ENCODE peak calls at places on chromosomes 3 and 15, in six cellular contexts. Q is suprapubic skin, F is colonic mucosa, E is fibroblast of lung, L is PC-9, I is OCI-LY7. Z is an unnamed sample.
A peak's percentile ranks its signal among the peaks of the same experiment; 100 is the strongest.

GRCh38 chr3:50288387-50289007 is 3.7 kb downstream of the IFRD2 start:
- DNase-seq in Q (no peak), F (no peak), E (no peak), L (no peak), I (no peak), Z (no peak)

GRCh38 chr3:73470851-73471250 is 153.9 kb downstream of the PDZRN3 start:
- DNase-seq in Q (no peak), F (no peak), E (no peak), L (no peak), I (no peak), Z (no peak)

GRCh38 chr3:196528639-196529233 is 13.6 kb upstream of the SMCO1 start:
- DNase-seq in Q (no peak), F (peak; percentile 81), E (peak; percentile 64), L (peak; percentile 59), I (peak; percentile 77), Z (peak; percentile 56)

GRCh38 chr3:170966495-170966894 is 58.1 kb upstream of the EIF5A2 start:
- DNase-seq in Q (no peak), F (no peak), E (no peak), L (peak; percentile 12), I (no peak), Z (no peak)

GRCh38 chr15:27623149-27623548 is 476.0 kb downstream of the OCA2 start:
- DNase-seq in Q (no peak), F (no peak), E (no peak), L (no peak), I (no peak), Z (no peak)

GRCh38 chr3:70926835-70927234 is 614.4 kb upstream of the MDFIC2 start:
- DNase-seq in Q (no peak), F (no peak), E (no peak), L (no peak), I (no peak), Z (no peak)

GRCh38 chr3:94101860-94102259 is 39.0 kb downstream of the NSUN3 start:
- DNase-seq in Q (no peak), F (no peak), E (peak; percentile 15), L (peak; percentile 34), I (peak; percentile 6), Z (no peak)

GRCh38 chr3:112372396-112372795 is 39.4 kb downstream of the CD200 start:
- DNase-seq in Q (no peak), F (no peak), E (no peak), L (no peak), I (no peak), Z (no peak)

GRCh38 chr3:4985330-4986174 is 6.3 kb downstream of the BHLHE40 start:
- DNase-seq in Q (no peak), F (no peak), E (no peak), L (peak; percentile 53), I (no peak), Z (no peak)

GRCh38 chr3:46935168-46935858 is 41.2 kb downstream of the CCDC12 start:
- DNase-seq in Q (no peak), F (no peak), E (peak; percentile 96), L (peak; percentile 86), I (no peak), Z (no peak)

GRCh38 chr3:46934508-46935167 is 41.9 kb downstream of the CCDC12 start:
- DNase-seq in Q (no peak), F (no peak), E (peak; percentile 56), L (no peak), I (no peak), Z (no peak)

GRCh38 chr3:46936733-46937250 is 39.8 kb downstream of the CCDC12 start:
- DNase-seq in Q (no peak), F (no peak), E (no peak), L (no peak), I (no peak), Z (no peak)

GRCh38 chr3:46938118-46938517 is 38.4 kb downstream of the CCDC12 start:
- DNase-seq in Q (no peak), F (no peak), E (no peak), L (no peak), I (no peak), Z (no peak)

DNA sequence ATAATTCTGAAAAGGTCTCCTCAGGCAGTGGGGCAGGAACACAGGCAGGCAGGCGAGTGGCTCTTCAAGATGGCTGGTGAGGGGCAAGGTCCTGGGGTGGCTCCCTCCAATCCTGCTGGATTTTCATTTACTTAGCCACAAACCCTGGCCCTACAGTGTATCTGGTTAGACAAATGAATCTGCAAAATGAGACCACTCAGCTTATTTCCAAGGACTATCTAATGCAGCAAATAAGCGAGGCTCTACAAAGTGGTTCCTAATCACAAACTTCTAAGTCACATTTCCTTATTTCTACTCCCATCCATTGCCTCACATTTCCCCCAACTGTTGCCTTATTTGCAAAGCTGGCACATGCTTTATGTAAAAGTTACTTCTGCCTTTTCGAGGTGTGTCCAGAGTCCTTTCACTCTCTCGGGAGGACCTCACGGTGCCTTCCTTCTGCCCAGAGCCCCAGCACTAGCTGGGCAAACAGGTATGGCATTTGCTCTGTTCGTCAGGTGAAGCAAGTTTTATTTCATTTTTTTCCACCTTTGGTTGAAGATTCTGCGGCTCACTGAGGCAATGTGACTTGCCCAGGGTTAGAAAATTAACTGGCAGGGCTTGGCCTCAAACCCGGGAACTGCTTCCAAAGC is 40.4 kb downstream of the CCDC12 start:
- DNase-seq in Q (no peak), F (no peak), E (no peak), L (no peak), I (no peak), Z (no peak)
- H3K4me3 ChIP-seq in Q (no peak overlapping the region), F (no peak overlapping the region), E (no peak overlapping the region), L (no peak overlapping the region), I (no peak overlapping the region), Z (no peak overlapping the region)

DNA sequence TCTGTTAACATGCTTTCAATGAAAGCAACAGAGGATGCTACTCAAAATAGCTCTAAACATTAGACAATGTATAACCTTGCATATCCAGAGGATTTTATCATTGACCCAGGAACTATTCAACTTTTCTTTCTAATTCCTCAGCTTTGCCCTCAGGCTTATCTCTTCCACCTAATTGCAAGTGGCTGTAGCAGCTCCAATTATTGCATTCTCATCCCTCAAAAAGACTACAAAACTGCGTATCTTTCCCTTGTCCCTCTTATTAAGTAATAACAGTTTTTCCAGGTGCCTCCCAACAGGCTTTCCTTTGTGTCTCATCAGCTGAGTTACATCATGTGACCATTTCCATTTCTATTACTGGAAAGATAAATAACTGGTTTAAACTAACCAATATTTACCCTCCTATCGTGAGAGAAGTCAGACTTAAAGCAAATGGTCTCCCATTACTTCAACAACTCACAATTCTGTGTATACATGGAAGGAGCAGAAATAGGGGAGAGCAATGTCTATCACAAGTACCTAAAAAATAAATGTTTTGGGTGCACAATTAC is 78.0 kb upstream of the MBNL1 start:
- DNase-seq in Q (no peak), F (no peak), E (no peak), L (no peak), I (no peak), Z (no peak)
- H3K4me1 ChIP-seq in Q (no peaks in the 10 kb centered on the region), F (no peaks in the 10 kb centered on the region), E (peaks cover 3% of the 10 kb centered on the region), L (no peaks in the 10 kb centered on the region), I (peaks cover 20% of the 10 kb centered on the region), Z (peaks cover 42% of the 10 kb centered on the region)

DNA sequence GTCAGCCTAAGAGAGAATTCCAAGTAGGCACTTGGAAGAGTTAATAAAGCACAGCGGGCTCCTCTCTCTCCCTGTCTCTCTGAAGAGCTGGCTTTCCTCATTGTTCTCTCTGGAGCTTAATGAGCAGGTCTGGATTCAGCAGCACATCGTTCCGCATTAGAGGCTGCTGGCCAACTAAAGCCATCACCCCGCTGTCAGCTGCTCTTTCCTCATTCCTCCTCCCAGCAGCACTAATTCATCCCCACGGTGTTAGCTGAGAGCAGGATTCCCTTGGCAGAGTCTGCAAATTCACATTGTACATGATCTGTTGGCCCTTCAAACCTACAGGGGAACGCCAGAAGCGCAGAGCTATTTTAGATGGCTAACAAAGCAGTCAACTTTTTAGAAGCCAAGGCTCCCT is 44.2 kb downstream of the SGO1 start:
- DNase-seq in Q (no peak), F (no peak), E (peak; percentile 60), L (no peak), I (no peak), Z (no peak)
- H3K4me3 ChIP-seq in Q (no peak overlapping the region), F (no peak overlapping the region), E (no peak overlapping the region), L (no peak overlapping the region), I (no peak overlapping the region), Z (no peak overlapping the region)

GRCh38 chr3:116051586-116051985 is 393.7 kb downstream of the LSAMP start:
- DNase-seq in Q (no peak), F (no peak), E (no peak), L (no peak), I (no peak), Z (no peak)

GRCh38 chr3:116051040-116051439 is 394.2 kb downstream of the LSAMP start:
- DNase-seq in Q (no peak), F (no peak), E (no peak), L (no peak), I (no peak), Z (no peak)

GRCh38 chr3:116052602-116053001 is 392.7 kb downstream of the LSAMP start:
- DNase-seq in Q (no peak), F (no peak), E (no peak), L (no peak), I (no peak), Z (no peak)

GRCh38 chr3:116050311-116050710 is 395.0 kb downstream of the LSAMP start:
- DNase-seq in Q (no peak), F (no peak), E (no peak), L (no peak), I (no peak), Z (no peak)

DNA sequence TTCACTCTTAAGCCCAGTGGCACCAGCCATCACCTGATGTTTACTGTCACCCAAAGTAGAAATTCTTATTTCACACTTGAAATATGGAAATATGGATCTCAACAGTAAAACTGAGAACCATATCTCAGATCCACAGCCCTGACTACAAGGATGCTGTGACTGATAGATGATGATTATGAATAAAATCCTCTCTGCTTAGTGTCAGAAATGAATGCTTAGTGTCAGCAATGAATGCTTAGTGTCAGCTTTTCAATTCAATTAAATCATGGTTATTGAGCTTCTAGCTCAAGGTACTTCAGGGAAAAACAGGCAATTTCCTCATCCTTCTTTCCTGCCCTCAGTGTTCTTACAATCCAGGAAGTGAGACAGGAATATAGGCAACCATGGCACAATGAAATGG is 392.3 kb downstream of the LSAMP start:
- DNase-seq in Q (no peak), F (no peak), E (no peak), L (no peak), I (no peak), Z (no peak)
- H3K4me1 ChIP-seq in Q (no peaks in the 10 kb centered on the region), F (no peaks in the 10 kb centered on the region), E (no peaks in the 10 kb centered on the region), L (no peaks in the 10 kb centered on the region), I (no peaks in the 10 kb centered on the region), Z (no peaks in the 10 kb centered on the region)

DNA sequence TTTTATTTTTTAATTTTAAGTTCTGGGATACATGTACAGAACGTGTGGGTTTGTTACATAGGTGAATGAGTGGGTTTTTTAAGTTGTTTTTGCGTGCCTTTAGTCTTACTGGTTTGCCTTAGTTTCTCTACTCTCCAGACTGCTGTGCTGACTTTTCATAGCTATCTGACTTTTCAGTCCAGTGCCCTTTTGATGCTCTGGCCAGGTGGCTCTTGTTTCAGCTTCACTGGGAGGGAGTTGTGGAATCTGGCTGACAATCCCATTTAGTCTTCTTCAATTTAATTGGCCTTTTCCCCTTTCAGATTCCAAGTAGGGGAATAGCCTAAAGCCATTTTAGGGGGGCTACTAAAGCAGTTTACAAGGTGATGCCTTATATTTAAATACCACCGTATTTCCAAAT is 30.1 kb downstream of the FNDC3B start:
- DNase-seq in Q (no peak), F (no peak), E (no peak), L (no peak), I (no peak), Z (no peak)
- H3K4me3 ChIP-seq in Q (no peak overlapping the region), F (no peak overlapping the region), E (no peak overlapping the region), L (no peak overlapping the region), I (no peak overlapping the region), Z (no peak overlapping the region)

Z was measured in CD4-positive, CD25-positive, alpha-beta regulatory T cell.